ENCODE peak calls at places on chromosomes 3 and 15, in nine cellular contexts. C, G, H, Y, O, P, A, T and R are unnamed samples.
A peak's percentile ranks its signal among the peaks of the same experiment; 100 is the strongest.

GRCh38 chr3:159947220-159947619 is 41.4 kb upstream of the IL12A start:
- DNase-seq in C (no peak), G (no peak), H (peak; percentile 42), Y (no peak), O (no peak), P (no peak), A (no peak), T (no peak), R (no peak)

GRCh38 chr3:184774996-184775715 is 36.8 kb upstream of the VPS8 start:
- DNase-seq in C (no peak), G (no peak), H (no peak), Y (peak; percentile 40), O (no peak), P (no peak), A (no peak), T (no peak), R (no peak)

GRCh38 chr15:65816441-65816840 is 24.3 kb upstream of the DENND4A start:
- DNase-seq in C (no peak), G (no peak), H (no peak), Y (no peak), O (no peak), P (no peak), A (no peak), T (no peak), R (no peak)

GRCh38 chr3:38468811-38469210 is 15.1 kb downstream of the ACVR2B start:
- DNase-seq in C (peak; percentile 29), G (no peak), H (no peak), Y (no peak), O (no peak), P (no peak), A (no peak), T (peak; percentile 72), R (no peak)

GRCh38 chr3:123229145-123229544 is 27.4 kb downstream of the SEC22A start:
- DNase-seq in C (no peak), G (no peak), H (peak; percentile 4), Y (no peak), O (no peak), P (no peak), A (no peak), T (no peak), R (no peak)

GRCh38 chr3:106542101-106542769 is 673.4 kb upstream of the CBLB start:
- DNase-seq in C (no peak), G (no peak), H (no peak), Y (no peak), O (no peak), P (no peak), A (no peak), T (no peak), R (no peak)

GRCh38 chr15:56732881-56733130 is 503 bp downstream of the ZNF280D start:
- DNase-seq in C (no peak), G (no peak), H (no peak), Y (no peak), O (no peak), P (no peak), A (no peak), T (no peak), R (no peak)

GRCh38 chr3:66138336-66139234 is 82.2 kb upstream of the SLC25A26 start:
- DNase-seq in C (peak; percentile 55), G (peak; percentile 30), H (peak; percentile 67), Y (peak; percentile 69), O (peak; percentile 28), P (no peak), A (peak; percentile 44), T (peak; percentile 60), R (peak; percentile 51)

GRCh38 chr15:93451265-93451664 is 362.3 kb upstream of the RGMA start:
- DNase-seq in C (no peak), G (no peak), H (no peak), Y (no peak), O (no peak), P (no peak), A (no peak), T (no peak), R (no peak)

GRCh38 chr3:46538803-46539442 is 27.2 kb downstream of the LRRC2 start:
- DNase-seq in C (peak; percentile 83), G (peak; percentile 56), H (peak; percentile 53), Y (peak; percentile 72), O (peak; percentile 34), P (peak; percentile 82), A (no peak), T (peak; percentile 32), R (no peak)

GRCh38 chr3:77825045-77825827 is 785.3 kb downstream of the ROBO2 start:
- DNase-seq in C (peak; percentile 21), G (no peak), H (peak; percentile 92), Y (no peak), O (no peak), P (no peak), A (no peak), T (no peak), R (peak; percentile 55)

GRCh38 chr3:197953881-197954280 is 3.9 kb downstream of the RPL35A start:
- DNase-seq in C (no peak), G (no peak), H (no peak), Y (no peak), O (no peak), P (no peak), A (no peak), T (no peak), R (no peak)

GRCh38 chr15:52136471-52136993 is 24.0 kb upstream of the BCL2L10 start:
- DNase-seq in C (no peak), G (no peak), H (peak; percentile 52), Y (no peak), O (no peak), P (no peak), A (no peak), T (no peak), R (no peak)

GRCh38 chr3:194468086-194468485 is 18.7 kb downstream of the ATP13A3 start:
- DNase-seq in C (no peak), G (no peak), H (no peak), Y (no peak), O (no peak), P (no peak), A (no peak), T (no peak), R (no peak)

GRCh38 chr3:25677121-25677520 is 12.4 kb upstream of the TOP2B start:
- DNase-seq in C (no peak), G (no peak), H (no peak), Y (no peak), O (no peak), P (no peak), A (no peak), T (no peak), R (no peak)

GRCh38 chr3:108311797-108312196 is 15.4 kb downstream of the HHLA2 start:
- DNase-seq in C (no peak), G (no peak), H (no peak), Y (no peak), O (no peak), P (no peak), A (no peak), T (no peak), R (no peak)

GRCh38 chr15:98684995-98685525 is 36.7 kb downstream of the IGF1R start:
- DNase-seq in C (no peak), G (no peak), H (no peak), Y (no peak), O (no peak), P (no peak), A (no peak), T (no peak), R (no peak)

GRCh38 chr15:69807752-69808151 is 290.0 kb downstream of the TLE3 start:
- DNase-seq in C (no peak), G (peak; percentile 28), H (peak; percentile 77), Y (no peak), O (no peak), P (no peak), A (no peak), T (no peak), R (peak; percentile 35)

GRCh38 chr3:137163241-137163916 is 205.6 kb downstream of the IL20RB start:
- DNase-seq in C (no peak), G (no peak), H (peak; percentile 1), Y (no peak), O (no peak), P (no peak), A (peak; percentile 24), T (no peak), R (no peak)

GRCh38 chr3:137165117-137165806 is 207.5 kb downstream of the IL20RB start:
- DNase-seq in C (no peak), G (no peak), H (peak; percentile 23), Y (no peak), O (no peak), P (no peak), A (no peak), T (no peak), R (no peak)

GRCh38 chr3:137163958-137164357 is 206.2 kb downstream of the IL20RB start:
- DNase-seq in C (no peak), G (no peak), H (no peak), Y (no peak), O (no peak), P (no peak), A (no peak), T (no peak), R (no peak)
- H3K27ac ChIP-seq in C (peak overlapping the region; percentile 50), G (no peak overlapping the region), H (no peak overlapping the region), Y (peak overlapping the region; percentile 78), O (peak overlapping the region; percentile 80), P (no peak overlapping the region), A (peak overlapping the region; percentile 42), T (no peak overlapping the region), R (peak overlapping the region; percentile 14)

GRCh38 chr15:25850154-25851111 is 12.7 kb downstream of the ATP10A start:
- DNase-seq in C (peak; percentile 64), G (peak; percentile 92), H (peak; percentile 14), Y (peak; percentile 91), O (peak; percentile 79), P (peak; percentile 32), A (peak; percentile 63), T (peak; percentile 40), R (peak; percentile 51)
- H3K4me1 ChIP-seq in C (peaks cover 34% of the 10 kb centered on the region), G (no peaks in the 10 kb centered on the region), H (peaks cover 24% of the 10 kb centered on the region), Y (no peaks in the 10 kb centered on the region), O (peaks cover 25% of the 10 kb centered on the region), P (peaks cover 67% of the 10 kb centered on the region), A (peaks cover 5% of the 10 kb centered on the region), T (no peaks in the 10 kb centered on the region), R (peaks cover 14% of the 10 kb centered on the region)

GRCh38 chr3:40035177-40035576 is 225.8 kb downstream of the MYRIP start:
- DNase-seq in C (no peak), G (no peak), H (no peak), Y (no peak), O (no peak), P (no peak), A (no peak), T (no peak), R (no peak)

GRCh38 chr3:40042752-40043443 is 233.5 kb downstream of the MYRIP start:
- DNase-seq in C (no peak), G (no peak), H (peak; percentile 1), Y (no peak), O (no peak), P (no peak), A (no peak), T (no peak), R (no peak)

GRCh38 chr3:40043444-40043755 is 234.0 kb downstream of the MYRIP start:
- DNase-seq in C (no peak), G (no peak), H (no peak), Y (no peak), O (no peak), P (no peak), A (no peak), T (peak; percentile 14), R (no peak)

GRCh38 chr3:40037582-40037981 is 228.2 kb downstream of the MYRIP start:
- DNase-seq in C (no peak), G (no peak), H (no peak), Y (no peak), O (no peak), P (no peak), A (no peak), T (no peak), R (no peak)
- H3K4me3 ChIP-seq in C (no peak overlapping the region), G (no peak overlapping the region), H (no peak overlapping the region), Y (no peak overlapping the region), O (no peak overlapping the region), P (no peak overlapping the region), A (no peak overlapping the region), T (no peak overlapping the region), R (no peak overlapping the region)

GRCh38 chr3:53239800-53240199 is 16.0 kb downstream of the TKT start:
- DNase-seq in C (no peak), G (no peak), H (no peak), Y (no peak), O (no peak), P (no peak), A (no peak), T (no peak), R (no peak)
- H3K27ac ChIP-seq in C (no peak overlapping the region), G (no peak overlapping the region), H (peak overlapping the region; percentile 98), Y (peak overlapping the region; percentile 24), O (peak overlapping the region; percentile 71), P (no peak overlapping the region), A (no peak overlapping the region), T (peak overlapping the region; percentile 31), R (no peak overlapping the region)